ENCODE peak calls at places on chromosomes 11 and 22, in five cellular contexts. Q is K562, E is H1, L is HCT116, J is HepG2. Z is an unnamed sample.

GRCh38 chr11:119450590-119450989 is 27.6 kb upstream of the THY1 start:
- DNase-seq in E (no peak), Q (no peak), J (no peak), L (no peak), Z (no peak)

GRCh38 chr22:49349181-49349835 is 478.4 kb downstream of the BRD1 start:
- DNase-seq in J (no peak), E (no peak), L (no peak), Q (no peak), Z (no peak)

GRCh38 chr11:67082071-67082791 is 25.6 kb downstream of the RHOD start:
- DNase-seq in E (peak), Q (peak), J (no peak), L (no peak), Z (no peak)

GRCh38 chr11:774873-775592 is 2.3 kb downstream of the GATD1 start:
- DNase-seq in Q (no peak), L (no peak), J (no peak), E (no peak), Z (no peak)

GRCh38 chr11:118883368-118884071 is at the start of gene CXCR5:
- DNase-seq in E (no peak), Q (no peak), J (no peak), L (no peak), Z (no peak)

GRCh38 chr11:75024764-75025211 is 36.1 kb downstream of the NEU3 start:
- DNase-seq in Q (peak), J (no peak), E (no peak), L (no peak), Z (no peak)

GRCh38 chr11:63010934-63011439 is 4.7 kb downstream of the SLC22A8 start:
- DNase-seq in L (no peak), E (no peak), Q (no peak), J (no peak), Z (no peak)

GRCh38 chr11:17599460-17599925 is 52.4 kb downstream of the OTOG start:
- DNase-seq in E (no peak), L (no peak), Q (no peak), J (no peak), Z (no peak)

GRCh38 chr11:47413908-47414684 is 5.7 kb downstream of the SLC39A13 start:
- DNase-seq in L (no peak), E (no peak), J (no peak), Q (peak), Z (no peak)

GRCh38 chr22:47628477-47629272 is 866.2 kb downstream of the TBC1D22A start:
- DNase-seq in L (no peak), Q (no peak), J (no peak), E (no peak), Z (no peak)

GRCh38 chr11:83666149-83666548 is 380.0 kb upstream of the CCDC90B start:
- DNase-seq in E (no peak), Q (no peak), J (no peak), L (no peak), Z (no peak)

GRCh38 chr11:105229758-105230157 is 90.2 kb upstream of the CARD18 start:
- DNase-seq in E (no peak), Q (no peak), L (no peak), J (no peak), Z (no peak)

GRCh38 chr11:57604289-57605010 is 7.0 kb downstream of the SERPING1 start:
- DNase-seq in L (no peak), J (no peak), Q (no peak), E (no peak), Z (no peak)

GRCh38 chr11:111386611-111387150 is 7.6 kb upstream of the POU2AF1 start:
- DNase-seq in L (no peak), E (no peak), J (no peak), Q (no peak), Z (no peak)

GRCh38 chr22:19149047-19149883 is 827 bp downstream of the GSC2 start:
- DNase-seq in L (no peak), Q (no peak), E (peak), J (no peak), Z (no peak)

GRCh38 chr11:34633990-34634725 is 13.3 kb downstream of the EHF start:
- DNase-seq in E (no peak), L (no peak), Q (no peak), J (peak), Z (no peak)

GRCh38 chr11:113528982-113529381 is 53.8 kb upstream of the DRD2 start:
- DNase-seq in L (no peak), Q (no peak), J (no peak), E (no peak), Z (no peak)

GRCh38 chr11:113991170-113991569 is 16.3 kb downstream of the HTR3A start:
- DNase-seq in L (no peak), E (peak), Q (peak), J (peak), Z (no peak)

GRCh38 chr11:44568706-44569473 is 3.4 kb downstream of the CD82 start:
- DNase-seq in J (no peak), Q (peak), L (no peak), E (no peak), Z (peak)

GRCh38 chr11:78030429-78031325 is 7.6 kb upstream of the KCTD14 start:
- DNase-seq in L (no peak), Q (no peak), J (peak), E (no peak), Z (no peak)

GRCh38 chr11:103091024-103091423 is 936 bp downstream of the DCUN1D5 start:
- DNase-seq in L (no peak), J (peak), E (no peak), Q (peak), Z (no peak)

GRCh38 chr11:119545978-119546915 is 123.3 kb upstream of the THY1 start:
- DNase-seq in Q (no peak), J (no peak), E (peak), L (no peak), Z (no peak)

GRCh38 chr11:27371490-27371889 is 8.5 kb upstream of the CCDC34 start:
- DNase-seq in L (no peak), E (no peak), Q (no peak), J (no peak), Z (no peak)

GRCh38 chr22:26718905-26719304 is 61.5 kb downstream of the MIAT start:
- DNase-seq in J (no peak), Q (no peak), L (no peak), E (no peak), Z (no peak)

GRCh38 chr11:71444811-71445210 is 3.4 kb downstream of the DHCR7 start:
- DNase-seq in Q (no peak), E (no peak), J (no peak), L (no peak), Z (no peak)

GRCh38 chr11:32006799-32007388 is 84.0 kb upstream of the RCN1 start:
- DNase-seq in Q (peak), E (no peak), J (peak), L (peak), Z (peak)

GRCh38 chr11:85076535-85077330 is 550.4 kb downstream of the DLG2 start:
- DNase-seq in Q (no peak), E (no peak), J (no peak), L (no peak), Z (no peak)

GRCh38 chr22:35783943-35784614 is 66.4 kb downstream of the APOL5 start:
- DNase-seq in Q (no peak), E (no peak), L (no peak), J (no peak), Z (no peak)

GRCh38 chr11:113876074-113876797 is 864 bp upstream of the USP28 start:
- DNase-seq in Q (peak), E (no peak), J (no peak), L (no peak), Z (no peak)

GRCh38 chr11:65525659-65526480 is 987 bp downstream of the SCYL1 start:
- DNase-seq in L (no peak), Q (no peak), J (no peak), E (no peak), Z (no peak)

GRCh38 chr22:34858026-34858425 is 207.9 kb upstream of the ISX start:
- DNase-seq in Q (no peak), L (no peak), E (no peak), J (no peak), Z (no peak)

GRCh38 chr22:43162412-43163150 is 11.2 kb downstream of the TSPO start:
- DNase-seq in J (no peak), E (no peak), Q (no peak), L (no peak), Z (no peak)

GRCh38 chr11:110092577-110093406 is at the start of gene ZC3H12C:
- DNase-seq in J (peak), L (peak), E (peak), Q (peak), Z (no peak)

DNA sequence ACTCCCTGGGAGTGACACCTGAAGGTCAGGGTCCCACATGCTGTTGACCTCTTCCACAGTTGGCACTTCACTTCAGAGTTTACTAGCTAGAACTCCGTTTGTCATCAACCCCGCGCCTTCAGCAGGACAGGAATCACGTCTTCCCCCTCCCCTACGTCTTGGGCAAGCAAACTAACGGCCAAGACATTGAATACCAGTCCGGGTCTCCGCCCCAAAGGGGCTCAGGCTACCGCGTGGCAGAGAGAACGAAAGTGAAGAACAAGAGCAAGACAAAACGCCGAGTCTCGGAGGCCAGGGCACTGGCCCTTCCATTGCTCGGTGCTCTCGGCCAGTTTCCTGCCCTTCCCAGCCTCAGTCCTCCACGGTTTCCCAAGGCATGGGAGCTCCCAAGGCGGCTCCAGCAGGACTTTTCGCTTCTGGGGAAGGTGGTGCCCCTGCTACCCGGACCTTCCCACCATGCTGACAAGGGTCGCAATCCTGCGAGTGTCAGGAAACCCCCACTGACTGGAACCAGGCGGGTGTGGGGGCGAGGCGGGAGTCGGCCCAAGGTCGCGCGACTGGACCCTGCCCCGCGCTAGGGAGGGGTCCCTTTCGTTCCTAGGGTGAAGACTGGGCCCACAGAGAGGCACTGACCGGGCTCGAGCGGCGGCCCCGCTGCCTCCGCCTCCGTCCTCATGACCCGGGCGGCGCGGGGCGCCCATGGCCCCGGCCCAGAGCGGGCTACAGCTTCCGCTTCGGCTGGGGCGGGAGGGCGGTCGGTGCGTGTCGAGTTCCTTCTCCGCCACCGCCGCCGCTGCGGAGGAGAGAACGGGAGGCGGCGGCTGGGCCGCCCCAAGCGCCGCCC is at the start of gene GUCD1:
- DNase-seq in E (no peak), L (no peak), Q (no peak), J (no peak), Z (no peak)
- TF ChIP-seq ATF3 in E (no peak), L (no peak), Q (no peak), J (no peak), Z (no peak)

GRCh38 chr11:134142536-134142935 is 73.7 kb downstream of the JAM3 start:
- DNase-seq in J (no peak), L (no peak), E (no peak), Q (no peak), Z (no peak)
- TF ChIP-seq ATF3 in J (no peak), L (no peak), E (no peak), Q (no peak), Z (no peak)

GRCh38 chr11:2730323-2731284 is 30.8 kb upstream of the KCNQ1OT1 start:
- DNase-seq in J (peak), E (no peak), Q (no peak), L (no peak), Z (no peak)
- TF ChIP-seq ATF3 in J (no peak), E (no peak), Q (no peak), L (no peak), Z (no peak)

GRCh38 chr11:116689413-116690127 is 83.2 kb downstream of the BUD13 start:
- DNase-seq in E (no peak), Q (no peak), L (no peak), J (no peak), Z (no peak)

GRCh38 chr11:116687458-116688201 is 85.2 kb downstream of the BUD13 start:
- DNase-seq in E (peak), Q (no peak), J (peak), L (no peak), Z (no peak)

GRCh38 chr11:116688202-116688540 is 84.6 kb downstream of the BUD13 start:
- DNase-seq in E (no peak), L (no peak), J (no peak), Q (no peak), Z (no peak)

GRCh38 chr11:116683982-116684381 is 88.8 kb downstream of the BUD13 start:
- DNase-seq in E (no peak), J (no peak), Q (no peak), L (no peak), Z (no peak)

DNA sequence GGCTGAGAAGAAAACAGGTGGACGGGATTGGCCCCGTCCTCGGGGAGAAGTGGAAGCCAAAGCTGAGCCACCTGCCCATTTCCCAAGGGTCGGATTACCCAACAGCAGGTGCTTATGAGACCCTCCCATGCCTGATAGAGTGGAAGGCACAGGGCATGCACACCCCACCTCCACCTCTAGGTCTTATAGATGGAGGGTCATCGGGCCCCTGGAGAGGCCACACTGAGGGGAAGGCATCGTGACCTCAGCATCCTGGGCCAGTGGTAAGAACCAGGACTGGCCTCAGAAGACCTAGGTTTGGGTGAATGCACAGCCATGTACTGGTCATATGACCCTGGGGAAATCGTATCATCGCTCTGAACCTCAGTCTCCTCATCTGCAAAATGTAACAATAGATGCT is 85.9 kb downstream of the BUD13 start:
- DNase-seq in Q (no peak), J (no peak), E (no peak), L (no peak), Z (no peak)
- TF ChIP-seq ATF3 in Q (no peak), J (no peak), E (no peak), L (no peak), Z (no peak)

GRCh38 chr11:2269601-2270321 is 627 bp downstream of the ASCL2 start:
- DNase-seq in J (no peak), E (peak), L (no peak), Q (peak), Z (no peak)

GRCh38 chr11:2267871-2268825 is 2.2 kb downstream of the ASCL2 start:
- DNase-seq in Q (no peak), L (no peak), J (no peak), E (no peak), Z (no peak)

GRCh38 chr11:2267306-2267861 is 3.0 kb downstream of the ASCL2 start:
- DNase-seq in Q (peak), E (no peak), L (no peak), J (no peak), Z (no peak)

GRCh38 chr11:2270322-2271076 is at the start of gene ASCL2:
- DNase-seq in L (no peak), E (no peak), J (no peak), Q (peak), Z (no peak)

DNA sequence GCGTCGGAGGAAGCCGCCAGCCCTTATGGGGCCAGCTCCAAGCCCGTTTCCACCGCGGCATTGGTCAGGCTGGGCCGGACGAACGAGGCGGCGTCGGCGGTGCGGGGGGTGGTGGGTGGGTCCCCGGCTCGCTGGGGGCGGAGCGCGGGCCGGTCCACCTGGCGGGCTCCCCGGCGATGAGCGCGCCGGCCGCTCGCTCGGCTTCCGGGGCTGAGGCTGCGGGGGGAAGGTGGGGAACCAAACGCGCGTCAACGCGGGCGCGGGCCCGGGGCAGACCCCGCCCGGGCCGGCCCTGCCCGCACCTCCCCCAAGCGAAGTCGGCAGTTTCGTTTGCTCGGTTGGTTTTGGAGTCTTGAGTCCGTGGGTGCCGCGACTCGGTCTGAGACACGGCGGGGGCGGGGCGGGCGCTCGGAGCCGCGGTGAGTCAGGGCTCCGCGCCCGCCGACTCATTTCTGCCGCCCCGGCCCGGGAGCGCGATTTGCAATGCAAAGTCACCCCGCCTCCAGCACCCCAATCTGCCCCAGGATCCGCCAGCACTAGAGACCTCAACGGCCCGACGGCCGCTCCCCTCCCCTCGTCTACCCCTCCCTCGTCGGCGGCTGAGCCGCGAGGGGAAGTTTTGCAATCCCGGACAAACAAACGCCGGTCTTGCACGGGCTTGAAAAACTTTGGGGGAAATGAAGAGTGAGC is 1.3 kb downstream of the ASCL2 start:
- DNase-seq in Q (peak), E (peak), L (no peak), J (peak), Z (no peak)
- TF ChIP-seq ATF3 in Q (no peak), E (no peak), L (no peak), J (no peak), Z (no peak)

GRCh38 chr11:120645639-120646038 is 134.1 kb downstream of the GRIK4 start:
- DNase-seq in Q (no peak), L (no peak), E (peak), J (no peak), Z (no peak)

GRCh38 chr11:120642196-120642894 is 130.8 kb downstream of the GRIK4 start:
- DNase-seq in E (no peak), Q (no peak), J (no peak), L (no peak), Z (no peak)

GRCh38 chr11:120647681-120648080 is 136.1 kb downstream of the GRIK4 start:
- DNase-seq in J (no peak), Q (no peak), E (no peak), L (no peak), Z (no peak)

GRCh38 chr11:120646206-120646605 is 134.7 kb downstream of the GRIK4 start:
- DNase-seq in Q (no peak), J (no peak), E (no peak), L (no peak), Z (no peak)

DNA sequence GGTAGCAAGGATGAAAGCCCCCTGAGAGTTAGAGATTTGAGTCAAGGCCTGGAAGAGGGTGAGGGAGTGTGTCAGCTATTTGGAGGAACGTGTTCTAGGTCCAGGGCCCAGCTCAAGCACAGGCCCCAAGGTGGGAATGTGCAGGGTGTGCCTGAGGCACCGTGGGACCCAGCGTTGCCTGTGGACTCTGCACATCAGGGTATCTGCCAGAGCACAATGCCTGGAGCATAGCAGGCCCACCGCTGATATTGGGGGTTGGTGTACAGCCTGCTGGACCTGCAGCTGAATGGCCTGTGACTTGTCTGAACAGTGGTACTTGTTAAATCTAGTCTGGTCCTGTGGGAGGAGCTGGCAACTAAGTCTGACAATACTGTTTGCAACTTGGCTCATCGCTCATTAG is 131.7 kb downstream of the GRIK4 start:
- DNase-seq in E (no peak), Q (no peak), J (no peak), L (no peak), Z (no peak)
- TF ChIP-seq ATF3 in E (no peak), Q (no peak), J (no peak), L (no peak), Z (no peak)

GRCh38 chr22:31345331-31346254 is 553 bp downstream of the PATZ1 start:
- DNase-seq in Q (peak), L (peak), J (peak), E (peak), Z (peak)
- TF ChIP-seq ATF3 in Q (no peak), L (no peak), J (no peak), E (no peak), Z (no peak)

GRCh38 chr11:13168281-13168680 is 109.3 kb upstream of the BMAL1 start:
- DNase-seq in J (no peak), Q (no peak), L (no peak), E (no peak), Z (no peak)

GRCh38 chr11:13166036-13166435 is 111.6 kb upstream of the BMAL1 start:
- DNase-seq in L (no peak), E (no peak), J (no peak), Q (no peak), Z (no peak)

GRCh38 chr11:13174090-13174489 is 103.5 kb upstream of the BMAL1 start:
- DNase-seq in L (no peak), E (no peak), Q (no peak), J (no peak), Z (no peak)

GRCh38 chr11:13169709-13170108 is 107.9 kb upstream of the BMAL1 start:
- DNase-seq in L (peak), Q (peak), E (no peak), J (no peak), Z (no peak)
- TF ChIP-seq ATF3 in L (no peak), Q (no peak), E (no peak), J (no peak), Z (no peak)

GRCh38 chr11:13064593-13064992 is 55.5 kb downstream of the RASSF10 start:
- DNase-seq in J (no peak), L (no peak), E (no peak), Q (no peak), Z (no peak)
- TF ChIP-seq ATF3 in J (no peak), L (no peak), E (no peak), Q (no peak), Z (no peak)

Z was measured in GM12878.